ENCODE peak calls at places on chromosome 14, in nine cellular contexts. One of them, this sample, is unnamed.

GRCh38 chr14:103045387-103045869 is 11.9 kb downstream of the CDC42BPB start:
- DNase-seq in uterus: no peak
- DNase-seq in gastrocnemius medialis: no peak
- DNase-seq in IMR-90: no peak
- DNase-seq in HepG2: no peak
- DNase-seq in breast epithelium: no peak
- DNase-seq in H1: no peak
- DNase-seq in stomach: no peak
- DNase-seq in HCT116: no peak
- DNase-seq in this sample: no peak

GRCh38 chr14:92633724-92634123 is 114.7 kb downstream of the LGMN start:
- DNase-seq in uterus: no peak
- DNase-seq in gastrocnemius medialis: no peak
- DNase-seq in IMR-90: peak; percentile 78
- DNase-seq in HepG2: no peak
- DNase-seq in breast epithelium: no peak
- DNase-seq in H1: no peak
- DNase-seq in stomach: no peak
- DNase-seq in HCT116: no peak
- DNase-seq in this sample: no peak

GRCh38 chr14:96038920-96039632 is at the start of gene C14orf132:
- DNase-seq in uterus: peak; percentile 84
- DNase-seq in gastrocnemius medialis: peak; percentile 33
- DNase-seq in IMR-90: peak; percentile 48
- DNase-seq in HepG2: no peak
- DNase-seq in breast epithelium: peak; percentile 54
- DNase-seq in H1: peak; percentile 80
- DNase-seq in stomach: peak; percentile 58
- DNase-seq in HCT116: peak; percentile 18
- DNase-seq in this sample: peak; percentile 86

GRCh38 chr14:76326918-76327689 is 48.8 kb upstream of the ESRRB start:
- DNase-seq in uterus: no peak
- DNase-seq in gastrocnemius medialis: no peak
- DNase-seq in IMR-90: no peak
- DNase-seq in HepG2: no peak
- DNase-seq in breast epithelium: no peak
- DNase-seq in H1: no peak
- DNase-seq in stomach: no peak
- DNase-seq in HCT116: no peak
- DNase-seq in this sample: no peak

GRCh38 chr14:102330806-102331205 is 11.3 kb downstream of the ZNF839 start:
- DNase-seq in uterus: no peak
- DNase-seq in gastrocnemius medialis: no peak
- DNase-seq in IMR-90: no peak
- DNase-seq in HepG2: no peak
- DNase-seq in breast epithelium: no peak
- DNase-seq in H1: no peak
- DNase-seq in stomach: no peak
- DNase-seq in HCT116: no peak
- DNase-seq in this sample: no peak

GRCh38 chr14:70317091-70317968 is 42.2 kb downstream of the COX16 start:
- DNase-seq in uterus: no peak
- DNase-seq in gastrocnemius medialis: no peak
- DNase-seq in IMR-90: no peak
- DNase-seq in HepG2: no peak
- DNase-seq in breast epithelium: no peak
- DNase-seq in H1: no peak
- DNase-seq in stomach: no peak
- DNase-seq in HCT116: no peak
- DNase-seq in this sample: no peak

GRCh38 chr14:35961697-35962274 is 135.6 kb downstream of the BRMS1L start:
- DNase-seq in uterus: no peak
- DNase-seq in gastrocnemius medialis: no peak
- DNase-seq in IMR-90: no peak
- DNase-seq in HepG2: no peak
- DNase-seq in breast epithelium: no peak
- DNase-seq in H1: no peak
- DNase-seq in stomach: no peak
- DNase-seq in HCT116: no peak
- DNase-seq in this sample: no peak

GRCh38 chr14:55715889-55716288 is 135.9 kb downstream of the KTN1 start:
- DNase-seq in uterus: no peak
- DNase-seq in gastrocnemius medialis: peak; percentile 79
- DNase-seq in IMR-90: peak; percentile 82
- DNase-seq in HepG2: no peak
- DNase-seq in breast epithelium: peak; percentile 82
- DNase-seq in H1: no peak
- DNase-seq in stomach: no peak
- DNase-seq in HCT116: no peak
- DNase-seq in this sample: no peak

GRCh38 chr14:90567991-90568390 is 171.2 kb downstream of the CALM1 start:
- DNase-seq in uterus: no peak
- DNase-seq in gastrocnemius medialis: no peak
- DNase-seq in IMR-90: no peak
- DNase-seq in HepG2: no peak
- DNase-seq in breast epithelium: no peak
- DNase-seq in H1: no peak
- DNase-seq in stomach: no peak
- DNase-seq in HCT116: no peak
- DNase-seq in this sample: no peak

GRCh38 chr14:71588028-71588427 is 344.2 kb upstream of the RGS6 start:
- DNase-seq in uterus: no peak
- DNase-seq in gastrocnemius medialis: no peak
- DNase-seq in IMR-90: peak; percentile 89
- DNase-seq in HepG2: no peak
- DNase-seq in breast epithelium: no peak
- DNase-seq in H1: no peak
- DNase-seq in stomach: no peak
- DNase-seq in HCT116: no peak
- DNase-seq in this sample: peak; percentile 29

GRCh38 chr14:29681308-29681707 is 246.3 kb downstream of the PRKD1 start:
- DNase-seq in uterus: no peak
- DNase-seq in gastrocnemius medialis: no peak
- DNase-seq in IMR-90: peak; percentile 26
- DNase-seq in HepG2: no peak
- DNase-seq in breast epithelium: no peak
- DNase-seq in H1: no peak
- DNase-seq in stomach: no peak
- DNase-seq in HCT116: no peak
- DNase-seq in this sample: no peak

GRCh38 chr14:25122188-25122587 is 72.2 kb upstream of the STXBP6 start:
- DNase-seq in uterus: no peak
- DNase-seq in gastrocnemius medialis: no peak
- DNase-seq in IMR-90: no peak
- DNase-seq in HepG2: no peak
- DNase-seq in breast epithelium: no peak
- DNase-seq in H1: no peak
- DNase-seq in stomach: no peak
- DNase-seq in HCT116: no peak
- DNase-seq in this sample: no peak

GRCh38 chr14:52032196-52032865 is 36.5 kb downstream of the NID2 start:
- DNase-seq in uterus: no peak
- DNase-seq in gastrocnemius medialis: no peak
- DNase-seq in IMR-90: no peak
- DNase-seq in HepG2: no peak
- DNase-seq in breast epithelium: no peak
- DNase-seq in H1: no peak
- DNase-seq in stomach: no peak
- DNase-seq in HCT116: no peak
- DNase-seq in this sample: no peak

DNA sequence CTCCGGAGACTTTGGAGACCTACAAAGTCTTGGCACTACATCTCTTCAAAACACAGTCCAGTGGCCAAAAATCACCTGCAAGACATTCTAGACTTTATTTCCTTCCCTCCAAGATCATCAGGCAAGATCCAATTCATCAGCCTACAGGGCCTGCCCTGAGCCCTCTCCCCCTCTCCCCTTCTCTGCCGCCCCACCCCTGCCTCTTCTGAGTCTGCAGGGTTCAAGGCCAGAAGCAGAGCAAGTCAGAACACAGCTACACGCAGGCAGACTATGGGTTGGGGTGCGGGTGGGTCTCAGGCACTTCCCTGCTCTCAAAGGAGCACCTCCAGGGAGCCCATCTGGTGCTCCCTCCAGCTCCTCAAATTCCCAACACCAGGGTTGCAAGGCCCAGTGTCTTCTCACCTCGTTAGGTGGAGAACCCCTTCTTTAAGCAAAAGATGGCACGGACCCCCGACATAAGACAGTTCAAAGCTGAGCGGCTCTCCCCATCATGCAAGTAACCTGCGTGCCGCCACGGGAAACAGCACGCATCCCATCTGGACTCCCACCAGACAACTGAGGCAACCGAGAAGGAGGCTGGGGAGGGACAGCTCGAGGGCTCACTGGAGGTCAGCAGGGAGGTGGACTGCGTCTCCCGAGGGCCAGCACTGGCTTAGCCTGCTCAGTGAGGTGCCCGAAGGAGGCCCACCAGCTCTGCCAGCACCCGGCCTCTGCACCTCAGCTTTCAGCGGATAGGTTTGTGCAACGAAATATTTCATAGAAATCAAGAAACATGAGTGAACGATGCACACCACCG is 5.6 kb upstream of the INF2 start:
- DNase-seq in uterus: no peak
- DNase-seq in gastrocnemius medialis: no peak
- DNase-seq in IMR-90: no peak
- DNase-seq in HepG2: no peak
- DNase-seq in breast epithelium: no peak
- DNase-seq in H1: no peak
- DNase-seq in stomach: no peak
- DNase-seq in HCT116: no peak
- DNase-seq in this sample: no peak
- H3K4me1 ChIP-seq in uterus: peaks cover 32% of the 10 kb centered on the region
- H3K4me1 ChIP-seq in gastrocnemius medialis: peaks cover 34% of the 10 kb centered on the region
- H3K4me1 ChIP-seq in IMR-90: peaks cover 40% of the 10 kb centered on the region
- H3K4me1 ChIP-seq in HepG2: peaks cover 90% of the 10 kb centered on the region
- H3K4me1 ChIP-seq in breast epithelium: peaks cover 23% of the 10 kb centered on the region
- H3K4me1 ChIP-seq in H1: peaks cover 11% of the 10 kb centered on the region
- H3K4me1 ChIP-seq in stomach: peaks cover 60% of the 10 kb centered on the region
- H3K4me1 ChIP-seq in HCT116: peaks cover 70% of the 10 kb centered on the region
- H3K4me1 ChIP-seq in this sample: peaks cover 39% of the 10 kb centered on the region

GRCh38 chr14:68978550-68978911 is 571 bp downstream of the ACTN1 start:
- DNase-seq in uterus: peak; percentile 80
- DNase-seq in gastrocnemius medialis: peak; percentile 35
- DNase-seq in IMR-90: no peak
- DNase-seq in HepG2: no peak
- DNase-seq in breast epithelium: peak; percentile 68
- DNase-seq in H1: peak; percentile 88
- DNase-seq in stomach: peak; percentile 76
- DNase-seq in HCT116: no peak
- DNase-seq in this sample: peak; percentile 71
- TF ChIP-seq POLR2A in uterus: peak; percentile 41
- TF ChIP-seq POLR2A in gastrocnemius medialis: no peak
- TF ChIP-seq POLR2A in IMR-90: peak; percentile 4
- TF ChIP-seq POLR2A in HepG2: peak; percentile 30
- TF ChIP-seq POLR2A in breast epithelium: peak; percentile 59
- TF ChIP-seq POLR2A in H1: peak; percentile 67
- TF ChIP-seq POLR2A in stomach: no peak
- TF ChIP-seq POLR2A in HCT116: peak; percentile 5
- TF ChIP-seq POLR2A in this sample: no peak

DNA sequence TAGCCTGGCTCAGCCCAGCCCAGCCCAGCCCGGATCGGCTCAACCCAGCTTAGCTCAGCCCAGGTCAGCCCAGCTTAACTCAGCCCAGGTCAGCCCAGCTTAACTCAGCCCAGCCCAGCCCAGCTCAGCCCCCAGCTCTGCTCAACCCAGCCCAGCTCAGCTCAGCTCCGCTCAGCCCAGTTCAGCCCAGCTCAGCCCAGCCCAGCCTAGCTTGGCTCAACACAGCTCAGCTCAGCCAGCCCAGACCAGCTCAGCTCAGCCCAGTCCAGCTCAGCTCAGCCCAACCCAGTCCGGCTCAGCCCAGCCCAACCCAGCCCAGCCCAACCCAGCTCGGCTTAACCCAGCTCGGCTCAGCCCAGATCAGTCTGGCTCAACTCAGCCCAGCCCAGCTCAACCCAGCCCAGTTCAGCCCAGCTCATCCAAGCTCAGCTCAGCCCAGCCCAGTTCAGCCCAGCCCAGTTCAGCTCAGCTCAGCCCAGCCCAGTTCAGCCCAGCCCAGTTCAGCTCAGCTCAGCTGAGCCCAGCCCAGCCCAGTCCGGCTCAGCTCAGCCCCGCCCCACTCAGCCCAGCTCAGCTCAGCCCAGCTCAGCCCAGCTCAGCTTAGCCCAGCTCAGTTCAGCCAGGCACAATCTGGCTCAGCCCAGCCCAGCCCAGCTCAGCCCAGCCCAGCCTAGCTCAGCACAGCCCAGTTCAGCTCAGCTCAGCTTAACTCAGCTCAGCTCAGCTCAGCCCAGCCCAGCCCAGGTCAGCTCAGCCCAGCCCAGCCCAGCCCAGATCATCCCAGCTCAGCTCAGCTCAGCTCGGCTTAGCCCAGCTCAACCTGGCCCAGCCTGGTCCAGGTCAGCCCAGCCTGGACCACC is 331.7 kb downstream of the TMEM121 start:
- DNase-seq in uterus: peak; percentile 11
- DNase-seq in gastrocnemius medialis: no peak
- DNase-seq in IMR-90: no peak
- DNase-seq in HepG2: no peak
- DNase-seq in breast epithelium: no peak
- DNase-seq in H1: no peak
- DNase-seq in stomach: no peak
- DNase-seq in HCT116: no peak
- DNase-seq in this sample: peak; percentile 9
- H3K4me1 ChIP-seq in uterus: no peaks in the 10 kb centered on the region
- H3K4me1 ChIP-seq in gastrocnemius medialis: no peaks in the 10 kb centered on the region
- H3K4me1 ChIP-seq in IMR-90: no peaks in the 10 kb centered on the region
- H3K4me1 ChIP-seq in HepG2: no peaks in the 10 kb centered on the region
- H3K4me1 ChIP-seq in breast epithelium: no peaks in the 10 kb centered on the region
- H3K4me1 ChIP-seq in H1: no peaks in the 10 kb centered on the region
- H3K4me1 ChIP-seq in stomach: no peaks in the 10 kb centered on the region
- H3K4me1 ChIP-seq in HCT116: no peaks in the 10 kb centered on the region
- H3K4me1 ChIP-seq in this sample: no peaks in the 10 kb centered on the region

GRCh38 chr14:105475916-105476845 is 1.6 kb downstream of the CRIP2 start:
- DNase-seq in uterus: peak; percentile 52
- DNase-seq in gastrocnemius medialis: peak; percentile 46
- DNase-seq in IMR-90: peak; percentile 18
- DNase-seq in HepG2: peak; percentile 57
- DNase-seq in breast epithelium: no peak
- DNase-seq in H1: no peak
- DNase-seq in stomach: peak; percentile 73
- DNase-seq in HCT116: no peak
- DNase-seq in this sample: peak; percentile 52

GRCh38 chr14:105475269-105475915 is 771 bp downstream of the CRIP2 start:
- DNase-seq in uterus: peak; percentile 54
- DNase-seq in gastrocnemius medialis: no peak
- DNase-seq in IMR-90: peak; percentile 9
- DNase-seq in HepG2: no peak
- DNase-seq in breast epithelium: peak; percentile 63
- DNase-seq in H1: no peak
- DNase-seq in stomach: no peak
- DNase-seq in HCT116: no peak
- DNase-seq in this sample: no peak

GRCh38 chr14:105473677-105474477 is 744 bp upstream of the CRIP2 start:
- DNase-seq in uterus: peak; percentile 89
- DNase-seq in gastrocnemius medialis: peak; percentile 58
- DNase-seq in IMR-90: peak; percentile 78
- DNase-seq in HepG2: peak; percentile 77
- DNase-seq in breast epithelium: peak; percentile 88
- DNase-seq in H1: peak; percentile 96
- DNase-seq in stomach: peak; percentile 85
- DNase-seq in HCT116: peak; percentile 66
- DNase-seq in this sample: peak; percentile 86

GRCh38 chr14:105473033-105473676 is 1.5 kb upstream of the CRIP2 start:
- DNase-seq in uterus: no peak
- DNase-seq in gastrocnemius medialis: no peak
- DNase-seq in IMR-90: no peak
- DNase-seq in HepG2: no peak
- DNase-seq in breast epithelium: peak; percentile 54
- DNase-seq in H1: no peak
- DNase-seq in stomach: no peak
- DNase-seq in HCT116: no peak
- DNase-seq in this sample: no peak

GRCh38 chr14:105474478-105475268 is at the start of gene CRIP2:
- DNase-seq in uterus: peak; percentile 47
- DNase-seq in gastrocnemius medialis: no peak
- DNase-seq in IMR-90: peak; percentile 10
- DNase-seq in HepG2: no peak
- DNase-seq in breast epithelium: no peak
- DNase-seq in H1: peak; percentile 73
- DNase-seq in stomach: no peak
- DNase-seq in HCT116: no peak
- DNase-seq in this sample: no peak
- TF ChIP-seq POLR2A in uterus: peak; percentile 42
- TF ChIP-seq POLR2A in gastrocnemius medialis: peak; percentile 37
- TF ChIP-seq POLR2A in IMR-90: no peak
- TF ChIP-seq POLR2A in HepG2: no peak
- TF ChIP-seq POLR2A in breast epithelium: no peak
- TF ChIP-seq POLR2A in H1: no peak
- TF ChIP-seq POLR2A in stomach: no peak
- TF ChIP-seq POLR2A in HCT116: no peak
- TF ChIP-seq POLR2A in this sample: peak; percentile 17

This sample was measured in adrenal gland.